ENCODE peak calls at places on chromosomes 4 and X, in nine cellular contexts. L, Q, J, O, Y, I, G, S and T are unnamed samples.
A peak's percentile ranks its signal among the peaks of the same experiment; 100 is the strongest.

GRCh38 chr4:136864580-136865185 is 667.6 kb downstream of the PCDH18 start:
- DNase-seq in L (peak; percentile 80), Q (peak; percentile 79), J (peak; percentile 79), O (peak; percentile 85), Y (peak; percentile 89), I (peak; percentile 69), G (peak; percentile 36), S (peak; percentile 76), T (peak; percentile 64)

GRCh38 chr4:112063260-112063659 is 82.0 kb upstream of the FAM241A start:
- DNase-seq in L (peak; percentile 14), Q (no peak), J (peak; percentile 28), O (no peak), Y (no peak), I (no peak), G (no peak), S (no peak), T (no peak)

GRCh38 chrX:118423558-118423957 is 72.1 kb upstream of the DOCK11 start:
- DNase-seq in L (no peak), Q (no peak), J (no peak), O (no peak), Y (no peak), I (no peak), G (no peak), S (peak; percentile 34), T (no peak)

GRCh38 chr4:13240066-13240465 is 244.1 kb downstream of the RAB28 start:
- DNase-seq in L (peak; percentile 58), Q (no peak), J (peak; percentile 35), O (no peak), Y (no peak), I (no peak), G (no peak), S (no peak), T (no peak)

GRCh38 chr4:189858445-189858844 is 82.2 kb upstream of the FRG1 start:
- DNase-seq in L (no peak), Q (peak; percentile 68), J (no peak), O (no peak), Y (no peak), I (no peak), G (no peak), S (no peak), T (peak; percentile 40)

GRCh38 chr4:23770011-23770410 is 119.8 kb downstream of the PPARGC1A start:
- DNase-seq in L (peak; percentile 2), Q (no peak), J (no peak), O (no peak), Y (no peak), I (no peak), G (no peak), S (no peak), T (no peak)

GRCh38 chr4:138953962-138954371 is 61.6 kb upstream of the NOCT start:
- DNase-seq in L (peak; percentile 79), Q (no peak), J (peak; percentile 22), O (no peak), Y (no peak), I (no peak), G (no peak), S (no peak), T (no peak)

GRCh38 chr4:47213539-47213938 is 182.2 kb downstream of the GABRB1 start:
- DNase-seq in L (no peak), Q (no peak), J (no peak), O (no peak), Y (no peak), I (no peak), G (no peak), S (no peak), T (no peak)

GRCh38 chr4:8777320-8778196 is 94.1 kb downstream of the HMX1 start:
- DNase-seq in L (peak; percentile 39), Q (no peak), J (peak; percentile 11), O (no peak), Y (no peak), I (no peak), G (no peak), S (no peak), T (no peak)

GRCh38 chrX:130162094-130162493 is 3.5 kb downstream of the AIFM1 start:
- DNase-seq in L (no peak), Q (no peak), J (no peak), O (no peak), Y (no peak), I (no peak), G (no peak), S (no peak), T (no peak)

GRCh38 chr4:163553146-163553545 is 58.7 kb downstream of the TMA16 start:
- DNase-seq in L (no peak), Q (no peak), J (no peak), O (no peak), Y (no peak), I (no peak), G (no peak), S (no peak), T (no peak)

GRCh38 chr4:163558539-163559044 is 64.1 kb downstream of the TMA16 start:
- DNase-seq in L (no peak), Q (no peak), J (no peak), O (peak; percentile 15), Y (no peak), I (no peak), G (no peak), S (no peak), T (peak; percentile 52)

GRCh38 chr4:163556650-163557391 is 62.3 kb downstream of the TMA16 start:
- DNase-seq in L (no peak), Q (no peak), J (no peak), O (no peak), Y (no peak), I (no peak), G (no peak), S (no peak), T (no peak)

GRCh38 chr4:163556169-163556568 is 61.7 kb downstream of the TMA16 start:
- DNase-seq in L (no peak), Q (no peak), J (peak; percentile 33), O (no peak), Y (peak; percentile 18), I (no peak), G (no peak), S (no peak), T (peak; percentile 70)

GRCh38 chr4:163554870-163555465 is 60.5 kb downstream of the TMA16 start:
- DNase-seq in L (peak; percentile 54), Q (no peak), J (peak; percentile 60), O (peak; percentile 38), Y (peak; percentile 59), I (no peak), G (peak; percentile 23), S (peak; percentile 23), T (peak; percentile 68)
- H3K4me1 ChIP-seq in L (no peaks in the 10 kb centered on the region), Q (no peaks in the 10 kb centered on the region), J (peaks cover 7% of the 10 kb centered on the region), O (no peaks in the 10 kb centered on the region), Y (no peaks in the 10 kb centered on the region), I (no peaks in the 10 kb centered on the region), G (no peaks in the 10 kb centered on the region), S (no peaks in the 10 kb centered on the region), T (peaks cover 40% of the 10 kb centered on the region)

DNA sequence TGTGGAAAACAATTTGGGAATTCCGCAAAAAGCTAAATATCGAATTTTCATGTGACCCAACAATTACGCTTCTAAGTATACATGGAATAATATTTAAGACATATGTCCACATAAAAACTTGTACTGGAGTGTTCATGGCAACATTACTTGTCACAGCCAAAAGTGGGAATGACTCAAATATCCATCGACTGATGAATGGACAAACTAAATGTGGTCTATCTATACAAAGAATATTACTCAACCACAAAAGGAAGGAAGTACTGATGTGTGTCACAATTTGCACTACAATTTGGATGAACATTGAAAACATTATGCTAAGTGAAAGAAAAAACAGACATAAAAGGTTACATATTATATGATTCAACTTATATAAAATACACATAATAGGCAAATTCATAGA is 71.9 kb downstream of the AFF2 start:
- DNase-seq in L (peak; percentile 20), Q (no peak), J (no peak), O (no peak), Y (no peak), I (no peak), G (no peak), S (no peak), T (no peak)
- TF ChIP-seq EZH2phosphoT487 in L (no peak), Q (no peak), J (no peak), O (no peak), Y (no peak), I (no peak), G (no peak), S (no peak), T (no peak)

GRCh38 chr4:54802336-54802735 is 144.6 kb downstream of the KIT start:
- DNase-seq in L (peak; percentile 19), Q (no peak), J (no peak), O (no peak), Y (no peak), I (no peak), G (no peak), S (no peak), T (no peak)
- H3K36me3 ChIP-seq in L (no peaks in the 10 kb centered on the region), Q (no peaks in the 10 kb centered on the region), J (no peaks in the 10 kb centered on the region), O (no peaks in the 10 kb centered on the region), Y (peaks cover 4% of the 10 kb centered on the region), I (no peaks in the 10 kb centered on the region), G (no peaks in the 10 kb centered on the region), S (no peaks in the 10 kb centered on the region), T (no peaks in the 10 kb centered on the region)

GRCh38 chr4:163666335-163666888 is 171.9 kb downstream of the TMA16 start:
- DNase-seq in L (no peak), Q (no peak), J (no peak), O (no peak), Y (no peak), I (no peak), G (no peak), S (no peak), T (peak; percentile 51)
- H3K4me1 ChIP-seq in L (no peaks in the 10 kb centered on the region), Q (no peaks in the 10 kb centered on the region), J (no peaks in the 10 kb centered on the region), O (no peaks in the 10 kb centered on the region), Y (no peaks in the 10 kb centered on the region), I (no peaks in the 10 kb centered on the region), G (peaks cover 3% of the 10 kb centered on the region), S (peaks cover 16% of the 10 kb centered on the region), T (peaks cover 59% of the 10 kb centered on the region)

DNA sequence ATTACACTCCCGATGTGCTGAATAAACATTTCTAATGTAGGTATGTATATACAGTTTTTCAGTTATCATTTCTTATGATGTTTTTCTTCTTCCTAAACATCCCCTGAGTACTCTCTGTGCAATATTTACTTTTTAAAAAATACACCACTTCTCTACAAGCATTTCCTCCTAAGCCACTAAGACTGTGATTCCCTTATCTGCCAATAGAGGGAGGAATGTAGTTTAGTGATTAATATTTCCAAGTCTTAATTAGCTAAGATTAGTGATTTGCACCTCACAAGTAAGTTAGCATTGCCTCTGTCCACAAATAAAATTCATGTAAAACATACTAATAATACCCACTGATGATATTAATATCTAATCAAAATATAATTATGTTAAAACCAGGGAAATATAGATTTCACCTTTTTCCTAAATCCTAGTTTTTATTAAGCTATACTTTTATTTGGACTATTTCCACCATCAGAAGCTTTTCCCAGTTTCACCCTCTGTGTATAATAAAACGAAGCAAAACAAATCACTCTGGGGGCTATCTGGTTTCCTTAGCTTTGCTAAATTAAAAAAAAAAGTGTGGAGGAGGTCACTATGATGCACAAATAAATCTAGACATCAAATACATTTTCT is 909.1 kb downstream of the FAT4 start:
- DNase-seq in L (peak; percentile 36), Q (peak; percentile 26), J (peak; percentile 27), O (peak; percentile 14), Y (peak; percentile 39), I (peak; percentile 29), G (no peak), S (peak; percentile 38), T (no peak)
- TF ChIP-seq EZH2phosphoT487 in L (no peak), Q (no peak), J (no peak), O (no peak), Y (no peak), I (no peak), G (no peak), S (no peak), T (no peak)

DNA sequence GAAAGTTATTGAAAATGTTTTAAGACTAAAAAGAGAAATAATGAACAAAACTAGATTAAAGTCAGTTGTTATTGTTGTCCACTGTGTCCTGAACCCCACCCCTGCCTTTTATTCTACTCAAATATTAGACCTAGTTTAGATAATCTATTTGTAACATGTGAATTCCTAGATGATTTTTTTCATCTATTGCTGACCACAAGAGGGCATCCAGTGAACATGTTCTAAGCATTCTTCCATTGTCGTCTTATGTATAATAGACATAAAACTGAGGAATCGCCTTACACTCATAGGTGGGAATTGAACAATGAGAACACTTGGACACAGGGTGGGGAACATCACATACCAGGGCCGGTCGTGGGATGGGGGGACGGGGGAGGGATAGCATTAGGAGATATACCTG is 36.4 kb upstream of the HPRT1 start:
- DNase-seq in L (peak; percentile 63), Q (no peak), J (peak; percentile 49), O (no peak), Y (no peak), I (no peak), G (peak; percentile 5), S (no peak), T (peak; percentile 21)
- H3K36me3 ChIP-seq in L (no peaks in the 10 kb centered on the region), Q (peaks cover 36% of the 10 kb centered on the region), J (peaks cover 6% of the 10 kb centered on the region), O (no peaks in the 10 kb centered on the region), Y (peaks cover 4% of the 10 kb centered on the region), I (peaks cover 3% of the 10 kb centered on the region), G (peaks cover 48% of the 10 kb centered on the region), S (no peaks in the 10 kb centered on the region), T (peaks cover 64% of the 10 kb centered on the region)